ENCODE peak calls at places on chromosome 12, in eight cellular contexts. S is right lobe of liver, W is GM12878, Q is mesenchymal stem cell, D is neural progenitor cell, B is psoas muscle, T is heart right ventricle, F is SJCRH30. U is an unnamed sample.

GRCh38 chr12:93502802-93503623 is 35.7 kb downstream of the MRPL42 start:
- DNase-seq in S (no peak), W (no peak), Q (peak; percentile 54), D (peak; percentile 56), B (no peak), T (no peak), F (peak; percentile 12), U (no peak)

GRCh38 chr12:95446511-95446910 is 27.4 kb upstream of the METAP2 start:
- DNase-seq in S (peak; percentile 77), W (no peak), Q (peak; percentile 16), D (peak; percentile 77), B (peak; percentile 69), T (peak; percentile 48), F (no peak), U (no peak)

GRCh38 chr12:131755305-131756113 is 44.6 kb downstream of the SFSWAP start:
- DNase-seq in S (no peak), W (no peak), Q (peak; percentile 17), D (peak; percentile 45), B (no peak), T (no peak), F (peak; percentile 31), U (no peak)

GRCh38 chr12:25151476-25151875 is 43.5 kb downstream of the DNAI7 start:
- DNase-seq in S (no peak), W (no peak), Q (peak; percentile 98), D (peak; percentile 4), B (no peak), T (no peak), F (peak; percentile 61), U (peak; percentile 69)

GRCh38 chr12:15274561-15274967 is 47.7 kb upstream of the PTPRO start:
- DNase-seq in S (no peak), W (no peak), Q (no peak), D (no peak), B (no peak), T (no peak), F (no peak), U (peak; percentile 82)

GRCh38 chr12:123150804-123151678 is at the start of gene PITPNM2:
- DNase-seq in S (peak; percentile 71), W (no peak), Q (peak; percentile 68), D (peak; percentile 94), B (peak; percentile 81), T (peak; percentile 74), F (peak; percentile 37), U (peak; percentile 78)

GRCh38 chr12:45613306-45613705 is 116.2 kb upstream of the ARID2 start:
- DNase-seq in S (no peak), W (no peak), Q (peak; percentile 80), D (no peak), B (no peak), T (no peak), F (no peak), U (no peak)

GRCh38 chr12:11595080-11595479 is 54.4 kb upstream of the ETV6 start:
- DNase-seq in S (no peak), W (no peak), Q (no peak), D (no peak), B (no peak), T (no peak), F (no peak), U (no peak)

GRCh38 chr12:132204822-132205270 is 60.6 kb downstream of the NOC4L start:
- DNase-seq in S (no peak), W (no peak), Q (no peak), D (no peak), B (no peak), T (no peak), F (no peak), U (no peak)

GRCh38 chr12:53757095-53757770 is 5.5 kb upstream of the CISTR start:
- DNase-seq in S (peak; percentile 88), W (no peak), Q (peak; percentile 65), D (peak; percentile 94), B (peak; percentile 89), T (peak; percentile 79), F (peak; percentile 61), U (peak; percentile 82)

GRCh38 chr12:57803317-57803893 is 15.1 kb downstream of the AVIL start:
- DNase-seq in S (no peak), W (no peak), Q (peak; percentile 64), D (peak; percentile 66), B (peak; percentile 55), T (peak; percentile 55), F (peak; percentile 97), U (no peak)

GRCh38 chr12:54954228-54954627 is 30.3 kb downstream of the TESPA1 start:
- DNase-seq in S (no peak), W (no peak), Q (no peak), D (no peak), B (no peak), T (no peak), F (no peak), U (no peak)

GRCh38 chr12:7271904-7272303 is 32.0 kb upstream of the ACSM4 start:
- DNase-seq in S (no peak), W (no peak), Q (no peak), D (no peak), B (no peak), T (no peak), F (no peak), U (no peak)

GRCh38 chr12:111597731-111598636 is 1.1 kb downstream of the ATXN2 start:
- DNase-seq in S (peak; percentile 77), W (no peak), Q (peak; percentile 51), D (peak; percentile 68), B (peak; percentile 69), T (peak; percentile 53), F (peak; percentile 38), U (peak; percentile 74)

GRCh38 chr12:122449317-122449716 is 26.8 kb upstream of the CLIP1 start:
- DNase-seq in S (no peak), W (no peak), Q (peak; percentile 92), D (no peak), B (no peak), T (no peak), F (no peak), U (no peak)

GRCh38 chr12:7146228-7146627 is 16.1 kb downstream of the CLSTN3 start:
- DNase-seq in S (no peak), W (no peak), Q (no peak), D (no peak), B (no peak), T (no peak), F (no peak), U (no peak)

DNA sequence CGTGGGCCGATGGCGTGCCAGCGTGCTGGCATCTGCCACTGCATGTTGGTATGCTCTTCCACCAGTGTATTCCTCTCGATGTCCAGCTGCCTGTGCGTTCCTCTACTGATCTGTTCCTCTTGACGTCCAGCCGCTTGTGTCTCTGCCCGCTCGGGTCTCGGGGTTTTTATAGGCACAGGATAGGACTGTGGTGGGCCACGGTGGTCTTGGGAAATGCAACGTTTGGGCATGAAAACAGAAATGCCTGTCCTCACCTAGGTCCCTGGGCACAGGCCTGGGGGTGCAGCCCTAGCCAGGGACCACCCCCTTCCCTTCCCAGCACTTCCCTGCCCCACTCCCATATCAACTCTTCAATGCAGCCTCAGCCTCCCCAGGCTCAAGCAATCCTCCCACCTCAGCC is 10.3 kb upstream of the GALNT6 start:
- DNase-seq in S (no peak), W (no peak), Q (no peak), D (no peak), B (no peak), T (no peak), F (no peak), U (no peak)
- H3K4me1 ChIP-seq in S (no peaks in the 10 kb centered on the region), W (peaks cover 4% of the 10 kb centered on the region), Q (no peaks in the 10 kb centered on the region), D (no peaks in the 10 kb centered on the region), B (no peaks in the 10 kb centered on the region), T (no peaks in the 10 kb centered on the region), F (no peaks in the 10 kb centered on the region), U (no peaks in the 10 kb centered on the region)

GRCh38 chr12:89349814-89350213 is 2.5 kb downstream of the DUSP6 start:
- DNase-seq in S (no peak), W (no peak), Q (peak; percentile 56), D (peak; percentile 71), B (no peak), T (no peak), F (peak; percentile 74), U (peak; percentile 78)
- H3K4me1 ChIP-seq in S (peaks cover 39% of the 10 kb centered on the region), W (peaks cover 18% of the 10 kb centered on the region), Q (peaks cover 12% of the 10 kb centered on the region), D (peaks cover 60% of the 10 kb centered on the region), B (peaks cover 15% of the 10 kb centered on the region), T (peaks cover 54% of the 10 kb centered on the region), F (peaks cover 31% of the 10 kb centered on the region), U (peaks cover 19% of the 10 kb centered on the region)

GRCh38 chr12:47817272-47818006 is 2.3 kb downstream of the HDAC7 start:
- DNase-seq in S (peak; percentile 46), W (no peak), Q (peak; percentile 55), D (peak; percentile 46), B (peak; percentile 43), T (no peak), F (no peak), U (peak; percentile 73)

GRCh38 chr12:47813491-47814196 is 6.1 kb downstream of the HDAC7 start:
- DNase-seq in S (peak; percentile 55), W (no peak), Q (peak; percentile 74), D (peak; percentile 53), B (no peak), T (no peak), F (peak; percentile 47), U (no peak)

GRCh38 chr12:47816646-47817271 is 2.9 kb downstream of the HDAC7 start:
- DNase-seq in S (peak; percentile 48), W (no peak), Q (no peak), D (no peak), B (peak; percentile 48), T (no peak), F (no peak), U (peak; percentile 75)

GRCh38 chr12:47812797-47813490 is 6.8 kb downstream of the HDAC7 start:
- DNase-seq in S (peak; percentile 79), W (peak; percentile 73), Q (peak; percentile 95), D (peak; percentile 89), B (peak; percentile 95), T (peak; percentile 90), F (peak; percentile 87), U (peak; percentile 96)

DNA sequence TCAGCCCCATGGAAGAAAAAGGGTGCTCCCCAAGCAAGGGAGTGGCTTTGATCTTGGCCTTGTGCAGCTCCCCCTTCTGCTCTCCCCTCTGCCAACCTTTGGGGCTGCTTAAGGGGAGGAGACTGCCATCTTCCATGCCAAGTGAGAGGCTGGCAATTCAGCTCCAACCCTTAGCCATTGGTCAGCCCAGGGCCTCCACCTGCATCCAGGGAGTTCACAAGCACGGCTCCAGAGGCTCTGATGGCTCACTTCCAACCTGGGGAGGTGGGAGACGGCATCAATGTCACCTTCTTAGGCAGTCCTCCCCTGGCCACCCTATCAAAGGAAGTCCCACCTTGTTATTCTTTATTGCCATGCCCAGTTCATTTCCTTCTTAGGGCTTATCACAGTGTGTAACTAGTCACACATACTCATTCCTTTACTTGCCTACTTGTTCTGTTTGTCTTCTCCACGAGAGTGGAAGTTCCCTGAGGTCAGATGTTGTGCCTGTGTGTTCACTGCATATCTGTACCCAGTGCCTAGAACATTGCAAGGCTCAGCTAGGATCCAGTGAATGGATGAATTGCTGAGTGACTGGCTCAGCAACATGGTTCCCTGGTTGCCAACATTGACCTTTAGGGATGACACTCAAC is 5.0 kb downstream of the HDAC7 start:
- DNase-seq in S (no peak), W (no peak), Q (no peak), D (no peak), B (no peak), T (no peak), F (no peak), U (no peak)
- H3K4me1 ChIP-seq in S (no peaks in the 10 kb centered on the region), W (peaks cover 65% of the 10 kb centered on the region), Q (peaks cover 66% of the 10 kb centered on the region), D (peaks cover 50% of the 10 kb centered on the region), B (peaks cover 59% of the 10 kb centered on the region), T (peaks cover 94% of the 10 kb centered on the region), F (peaks cover 37% of the 10 kb centered on the region), U (no peaks in the 10 kb centered on the region)

DNA sequence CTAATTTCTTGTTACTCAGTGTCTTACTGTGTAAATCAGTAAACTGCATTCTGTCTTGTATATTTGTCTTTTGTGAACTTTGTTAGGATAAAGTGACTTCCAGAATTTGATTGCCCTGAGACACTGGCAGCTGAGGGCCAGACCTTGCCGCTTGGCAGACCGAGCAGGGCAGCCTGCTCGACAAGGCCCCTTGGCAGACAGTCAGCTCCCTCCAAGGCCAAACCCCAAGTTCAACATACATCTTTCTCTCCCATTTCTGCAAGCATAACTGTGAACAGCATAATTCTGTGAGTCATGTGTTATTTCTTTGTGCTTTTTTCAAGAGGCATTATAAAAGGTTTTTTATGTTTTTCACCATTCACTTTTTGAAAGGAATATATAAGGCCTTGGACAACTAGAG is 39.2 kb upstream of the BMAL2 start:
- DNase-seq in S (peak; percentile 72), W (no peak), Q (no peak), D (no peak), B (no peak), T (no peak), F (no peak), U (no peak)
- H3K4me1 ChIP-seq in S (no peaks in the 10 kb centered on the region), W (peaks cover 18% of the 10 kb centered on the region), Q (peaks cover 2% of the 10 kb centered on the region), D (peaks cover 14% of the 10 kb centered on the region), B (peaks cover 5% of the 10 kb centered on the region), T (peaks cover 100% of the 10 kb centered on the region), F (no peaks in the 10 kb centered on the region), U (peaks cover 93% of the 10 kb centered on the region)

U was measured in sigmoid colon.